ENCODE peak calls at places on chromosomes 11 and 22, in five cellular contexts. O is uterus, J is prostate gland, F is heart left ventricle, U is thyroid gland. K is an unnamed sample. For H3K4me1 and H3K27me3, the result is how much of the 10 kb centered on the place peaks cover.

GRCh38 chr11:46877580-46877979 is 31.5 kb upstream of the CKAP5 start:
- DNase-seq in O (no peak), J (no peak), F (no peak), U (no peak), K (no peak)

GRCh38 chr11:24511518-24511917 is 14.7 kb downstream of the LUZP2 start:
- DNase-seq in O (no peak), J (no peak), F (no peak), U (no peak), K (no peak)

GRCh38 chr11:3631331-3631730 is 10.5 kb downstream of the ART5 start:
- DNase-seq in O (no peak), J (no peak), F (no peak), U (no peak), K (no peak)

GRCh38 chr22:32534252-32535215 is 59.9 kb downstream of the FBXO7 start:
- DNase-seq in O (peak), J (no peak), F (peak), U (no peak), K (peak)

GRCh38 chr11:134781335-134781970 is 369.4 kb upstream of the B3GAT1 start:
- DNase-seq in O (no peak), J (no peak), F (no peak), U (no peak), K (no peak)

GRCh38 chr11:120835601-120836228 is 188.2 kb upstream of the TBCEL start:
- DNase-seq in O (no peak), J (no peak), F (no peak), U (no peak), K (no peak)

GRCh38 chr11:11946180-11946579 is 62.2 kb downstream of the DKK3 start:
- DNase-seq in O (no peak), J (no peak), F (no peak), U (no peak), K (no peak)

GRCh38 chr22:41939981-41940852 is 6.7 kb downstream of the CENPM start:
- DNase-seq in O (no peak), J (peak), F (no peak), U (peak), K (no peak)

GRCh38 chr11:105181100-105181499 is 41.5 kb upstream of the CARD18 start:
- DNase-seq in O (no peak), J (no peak), F (no peak), U (no peak), K (no peak)

GRCh38 chr11:87840786-87841185 is 334.5 kb downstream of the RAB38 start:
- DNase-seq in O (no peak), J (no peak), F (no peak), U (no peak), K (no peak)

GRCh38 chr11:36718481-36718880 is 120.4 kb upstream of the RAG2 start:
- DNase-seq in O (no peak), J (no peak), F (no peak), U (no peak), K (no peak)

GRCh38 chr22:27726726-27727449 is 74.7 kb downstream of the MN1 start:
- DNase-seq in O (peak), J (no peak), F (peak), U (peak), K (no peak)

GRCh38 chr11:126378763-126379162 is 23.3 kb downstream of the ST3GAL4 start:
- DNase-seq in O (no peak), J (no peak), F (no peak), U (no peak), K (no peak)

GRCh38 chr11:120546312-120547205 is 35.0 kb downstream of the GRIK4 start:
- DNase-seq in O (peak), J (no peak), F (no peak), U (peak), K (peak)

GRCh38 chr11:70104961-70105360 is 26.8 kb downstream of the ANO1 start:
- DNase-seq in O (no peak), J (no peak), F (peak), U (no peak), K (no peak)

GRCh38 chr11:29159552-29160465 is 857.0 kb downstream of the KCNA4 start:
- DNase-seq in O (no peak), J (peak), F (no peak), U (peak), K (peak)

GRCh38 chr11:121961228-121961860 is 154.7 kb downstream of the BLID start:
- DNase-seq in O (no peak), J (no peak), F (no peak), U (no peak), K (no peak)

GRCh38 chr11:112722876-112723275 is 238.3 kb upstream of the NCAM1 start:
- DNase-seq in O (no peak), J (no peak), F (no peak), U (no peak), K (no peak)

GRCh38 chr11:35804446-35805040 is 139.3 kb upstream of the LDLRAD3 start:
- DNase-seq in O (no peak), J (no peak), F (no peak), U (no peak), K (no peak)

GRCh38 chr11:57641011-57641410 is 8.7 kb downstream of the YPEL4 start:
- DNase-seq in O (no peak), J (no peak), F (no peak), U (peak), K (no peak)

GRCh38 chr11:19727246-19727645 is 14.6 kb downstream of the NAV2 start:
- DNase-seq in O (peak), J (no peak), F (no peak), U (no peak), K (no peak)

GRCh38 chr11:32210601-32211000 is 119.7 kb downstream of the RCN1 start:
- DNase-seq in O (no peak), J (no peak), F (no peak), U (no peak), K (no peak)

GRCh38 chr11:106959800-106960199 is 58.5 kb downstream of the GUCY1A2 start:
- DNase-seq in O (no peak), J (no peak), F (no peak), U (no peak), K (no peak)

GRCh38 chr22:23156286-23156685 is 11.0 kb downstream of the RAB36 start:
- DNase-seq in O (no peak), J (no peak), F (peak), U (no peak), K (no peak)

GRCh38 chr11:19286411-19286810 is 45.7 kb upstream of the E2F8 start:
- DNase-seq in O (no peak), J (no peak), F (no peak), U (no peak), K (no peak)

GRCh38 chr11:72652871-72653615 is 21.2 kb downstream of the PDE2A start:
- DNase-seq in O (no peak), J (no peak), F (no peak), U (no peak), K (peak)

GRCh38 chr11:94790771-94791180 is 22.6 kb downstream of the AMOTL1 start:
- DNase-seq in O (no peak), J (no peak), F (no peak), U (no peak), K (no peak)

GRCh38 chr11:81267246-81267645 is 1466.4 kb downstream of the FAM181B start:
- DNase-seq in O (no peak), J (no peak), F (no peak), U (no peak), K (no peak)

GRCh38 chr11:22640862-22641261 is 15.2 kb upstream of the FANCF start:
- DNase-seq in O (no peak), J (no peak), F (no peak), U (no peak), K (no peak)

GRCh38 chr11:118283756-118284350 is 19.8 kb upstream of the MPZL2 start:
- DNase-seq in O (no peak), J (no peak), F (no peak), U (no peak), K (no peak)

GRCh38 chr22:20808844-20809243 is 34.9 kb downstream of the SERPIND1 start:
- DNase-seq in O (no peak), J (no peak), F (no peak), U (no peak), K (no peak)

GRCh38 chr11:65433657-65434056 is 11.1 kb downstream of the NEAT1 start:
- DNase-seq in O (no peak), J (no peak), F (no peak), U (no peak), K (no peak)

GRCh38 chr11:65435981-65436411 is 13.4 kb downstream of the NEAT1 start:
- DNase-seq in O (no peak), J (peak), F (no peak), U (peak), K (peak)

GRCh38 chr11:65435330-65435931 is 12.8 kb downstream of the NEAT1 start:
- DNase-seq in O (no peak), J (peak), F (no peak), U (peak), K (no peak)

GRCh38 chr11:65434057-65434666 is 11.6 kb downstream of the NEAT1 start:
- DNase-seq in O (no peak), J (peak), F (no peak), U (no peak), K (no peak)

GRCh38 chr11:65434667-65435179 is 12.1 kb downstream of the NEAT1 start:
- DNase-seq in O (no peak), J (no peak), F (no peak), U (no peak), K (no peak)
- TF ChIP-seq POLR2A in O (no peak), J (peak), F (no peak), U (no peak), K (no peak)

GRCh38 chr11:44138980-44139379 is 43.5 kb downstream of the EXT2 start:
- DNase-seq in O (no peak), J (no peak), F (no peak), U (no peak), K (no peak)

GRCh38 chr11:44138286-44138685 is 42.8 kb downstream of the EXT2 start:
- DNase-seq in O (no peak), J (no peak), F (no peak), U (no peak), K (no peak)

GRCh38 chr11:44143987-44144909 is 48.8 kb downstream of the EXT2 start:
- DNase-seq in O (no peak), J (peak), F (no peak), U (no peak), K (no peak)

GRCh38 chr11:44139565-44140313 is 44.3 kb downstream of the EXT2 start:
- DNase-seq in O (no peak), J (no peak), F (no peak), U (peak), K (no peak)

GRCh38 chr11:44140805-44141204 is 45.3 kb downstream of the EXT2 start:
- DNase-seq in O (no peak), J (no peak), F (no peak), U (no peak), K (no peak)
- H3K4me1 ChIP-seq in O (under half), J (under half), F (under half), U (under half), K (under half)

GRCh38 chr11:827146-827860 is 416 bp upstream of the CRACR2B start:
- DNase-seq in O (no peak), J (no peak), F (no peak), U (no peak), K (peak)
- H3K27me3 ChIP-seq in O (under half), J (under half), F (under half), U (under half), K (under half)

DNA sequence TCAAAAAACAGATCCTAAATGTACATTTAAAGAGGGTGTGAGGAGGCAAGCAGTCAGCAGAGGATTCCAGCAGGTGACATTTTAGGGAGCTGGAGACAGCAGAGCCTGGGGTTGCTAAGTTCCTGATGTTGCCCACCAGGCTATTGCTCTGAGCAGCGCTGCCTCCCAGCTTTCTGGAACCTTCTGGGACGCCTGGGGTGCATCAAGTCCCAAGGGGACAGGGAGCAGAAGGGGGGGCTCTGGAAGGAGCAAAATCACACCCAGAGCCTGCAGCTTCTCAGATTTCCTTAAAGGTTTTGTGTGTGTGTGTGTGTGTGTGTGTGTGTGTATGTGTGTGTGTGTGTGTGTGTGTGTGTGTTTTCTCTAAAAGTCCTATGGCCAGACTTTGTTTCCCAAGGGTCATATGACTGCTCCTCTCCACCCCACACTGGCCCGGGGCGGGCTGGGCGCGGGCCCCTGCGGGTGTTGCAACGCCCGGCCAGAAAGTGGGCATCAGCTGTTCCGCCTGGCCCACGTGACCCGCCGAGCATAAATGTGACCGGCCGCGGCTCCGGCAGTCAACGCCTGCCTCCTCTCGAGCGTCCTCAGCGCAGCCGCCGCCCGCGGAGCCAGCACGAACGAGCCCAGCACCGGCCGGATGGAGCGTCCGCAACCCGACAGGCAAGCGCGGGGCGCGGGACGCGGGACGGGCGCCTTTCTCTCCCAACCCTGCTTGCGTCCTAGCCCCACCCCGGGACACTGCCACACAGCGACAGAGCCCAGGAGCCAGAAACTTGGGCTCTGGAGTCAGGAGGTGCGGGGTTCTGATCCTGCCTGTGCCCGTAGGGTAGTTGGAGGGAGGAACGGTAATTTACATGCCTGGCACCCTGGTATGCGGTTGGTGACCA is at the start of gene HMOX1:
- DNase-seq in O (peak), J (peak), F (peak), U (peak), K (peak)
- TF ChIP-seq POLR2A in O (peak), J (peak), F (no peak), U (no peak), K (peak)

GRCh38 chr22:38874529-38875222 is 2.7 kb upstream of the CBX6 start:
- DNase-seq in O (no peak), J (no peak), F (no peak), U (no peak), K (no peak)

GRCh38 chr22:38871360-38872171 is 450 bp downstream of the CBX6 start:
- DNase-seq in O (no peak), J (no peak), F (no peak), U (peak), K (no peak)

GRCh38 chr22:38872172-38872830 is at the start of gene CBX6:
- DNase-seq in O (peak), J (peak), F (peak), U (peak), K (peak)

GRCh38 chr22:38873469-38874411 is 1.7 kb upstream of the CBX6 start:
- DNase-seq in O (no peak), J (no peak), F (no peak), U (peak), K (no peak)

DNA sequence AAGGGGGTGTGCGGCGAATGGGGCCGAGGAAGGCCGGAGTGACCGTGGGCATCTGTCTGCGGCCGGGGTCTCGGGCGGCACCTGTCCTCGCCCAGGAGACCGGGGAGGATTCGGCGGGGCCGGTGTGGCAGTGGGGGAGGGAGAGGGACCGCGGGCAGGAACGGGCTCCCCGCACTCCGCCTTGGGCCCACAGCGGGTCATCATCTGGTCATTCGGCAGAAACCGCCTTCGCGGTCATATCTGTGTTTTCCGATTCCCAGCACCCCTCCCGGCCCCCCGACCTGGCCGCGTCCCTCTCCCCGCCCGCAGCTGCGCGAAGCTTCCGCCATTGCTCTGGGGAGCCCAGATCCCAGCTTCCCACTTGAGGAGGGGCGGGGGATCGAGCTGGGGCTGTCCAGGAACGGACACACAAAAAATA is 824 bp upstream of the CBX6 start:
- DNase-seq in O (peak), J (peak), F (peak), U (peak), K (peak)
- H3K4me1 ChIP-seq in O (under half), J (under half), F (under half), U (under half), K (under half)

DNA sequence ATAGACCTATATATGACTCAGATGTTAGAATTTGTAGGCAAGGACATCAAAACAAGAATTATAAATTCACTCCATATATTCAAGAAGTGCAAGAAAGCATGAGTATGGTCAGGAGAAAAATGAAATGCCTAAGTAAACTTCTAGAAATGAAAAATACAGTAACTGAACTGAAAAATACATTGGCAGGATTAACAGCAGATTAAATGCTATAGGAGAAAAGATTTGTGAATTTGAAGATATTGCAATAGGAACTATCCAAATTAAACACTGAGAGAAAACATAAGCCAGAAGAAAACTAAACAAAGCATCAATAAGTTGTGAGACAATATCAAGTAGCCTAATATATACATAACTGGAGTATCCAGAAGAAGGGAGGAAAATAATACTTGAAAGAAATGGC is 46.6 kb upstream of the TMEM45B start:
- DNase-seq in O (no peak), J (no peak), F (no peak), U (no peak), K (no peak)
- H3K27me3 ChIP-seq in O (under half), J (under half), F (under half), U (under half), K (under half)

DNA sequence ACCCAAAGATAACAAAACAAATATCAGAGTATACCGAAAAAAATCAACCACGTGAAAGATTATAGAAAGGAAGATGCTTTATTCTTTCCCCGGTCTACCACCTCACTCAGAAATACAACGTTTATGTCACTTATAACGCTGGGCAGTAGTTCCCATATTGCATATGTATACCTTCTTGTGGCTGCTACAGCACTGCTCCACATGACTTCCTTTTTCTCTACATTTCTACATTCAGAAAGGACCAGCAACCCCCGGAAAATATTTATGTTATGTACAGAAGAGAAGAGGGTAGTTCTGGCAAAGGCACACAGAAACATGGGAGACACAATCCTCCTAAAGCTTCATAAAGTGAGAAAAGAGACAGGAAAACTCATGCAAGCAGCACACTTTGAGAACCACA is 56.8 kb downstream of the MTMR2 start:
- DNase-seq in O (no peak), J (no peak), F (no peak), U (no peak), K (no peak)
- TF ChIP-seq POLR2A in O (no peak), J (no peak), F (no peak), U (no peak), K (no peak)

GRCh38 chr22:46042786-46043185 is 65.8 kb upstream of the WNT7B start:
- DNase-seq in O (peak), J (no peak), F (no peak), U (no peak), K (peak)
- H3K4me1 ChIP-seq in O (under half), J (under half), F (under half), U (under half), K (half or more)

GRCh38 chr11:6653656-6654055 is 2.0 kb downstream of the DCHS1 start:
- DNase-seq in O (no peak), J (no peak), F (no peak), U (no peak), K (no peak)
- H3K27me3 ChIP-seq in O (under half), J (under half), F (under half), U (under half), K (under half)

GRCh38 chr11:73761403-73761945 is 600 bp upstream of the RAB6A start:
- DNase-seq in O (no peak), J (no peak), F (no peak), U (no peak), K (no peak)

GRCh38 chr11:73762732-73763131 is 1.9 kb upstream of the RAB6A start:
- DNase-seq in O (no peak), J (no peak), F (no peak), U (no peak), K (no peak)

GRCh38 chr11:73760066-73760679 is 701 bp downstream of the RAB6A start:
- DNase-seq in O (peak), J (peak), F (peak), U (peak), K (peak)

GRCh38 chr11:73759520-73760065 is 1.3 kb downstream of the RAB6A start:
- DNase-seq in O (no peak), J (no peak), F (no peak), U (no peak), K (no peak)

GRCh38 chr11:73760680-73761402 is at the start of gene RAB6A:
- DNase-seq in O (peak), J (peak), F (peak), U (peak), K (peak)
- TF ChIP-seq POLR2A in O (peak), J (peak), F (no peak), U (peak), K (peak)

K was measured in body of pancreas.